ENCODE peak calls at places on chromosomes 1 and 21, in eight cellular contexts. F is GM10248, T is C1 segment of cervical spinal cord, I is AG09319, K is NCI-H2081, U is esophagus squamous epithelium, Z is ovary, P is AG08396. O is an unnamed sample.

GRCh38 chr1:222161676-222162075 is 386.2 kb downstream of the HHIPL2 start:
- DNase-seq in F (no peak), Z (no peak), K (no peak), T (no peak), U (no peak), I (no peak), P (no peak), O (no peak)

GRCh38 chr1:8540266-8540926 is 222.5 kb downstream of the SLC45A1 start:
- DNase-seq in Z (no peak), P (peak), U (no peak), I (no peak), T (no peak), F (no peak), K (no peak), O (peak)

GRCh38 chr1:10867914-10868598 is 71.6 kb upstream of the CASZ1 start:
- DNase-seq in K (peak), I (no peak), F (no peak), Z (no peak), T (peak), U (no peak), P (no peak), O (peak)

GRCh38 chr1:42730988-42731387 is 9.0 kb downstream of the CLDN19 start:
- DNase-seq in Z (no peak), U (no peak), F (no peak), I (no peak), K (peak), P (no peak), T (no peak), O (no peak)

GRCh38 chr1:43311521-43311920 is 10.7 kb downstream of the TIE1 start:
- DNase-seq in K (no peak), P (no peak), T (no peak), U (no peak), Z (no peak), F (no peak), I (no peak), O (no peak)

GRCh38 chr1:35324486-35324885 is 56.0 kb downstream of the ZMYM4 start:
- DNase-seq in K (no peak), F (no peak), T (no peak), U (no peak), I (no peak), Z (no peak), P (peak), O (no peak)

GRCh38 chr1:228977741-228978140 is 242.5 kb downstream of the RHOU start:
- DNase-seq in P (no peak), I (no peak), F (no peak), T (no peak), K (no peak), U (no peak), Z (peak), O (no peak)

GRCh38 chr1:157994704-157995540 is 1.5 kb downstream of the KIRREL1 start:
- DNase-seq in U (no peak), P (peak), Z (peak), T (no peak), I (no peak), K (no peak), F (no peak), O (peak)

GRCh38 chr1:180309338-180309737 is 79.3 kb downstream of the LHX4 start:
- DNase-seq in P (peak), K (no peak), F (no peak), T (no peak), Z (no peak), U (no peak), I (no peak), O (no peak)

GRCh38 chr1:75438355-75438754 is 172.6 kb downstream of the SLC44A5 start:
- DNase-seq in Z (no peak), I (no peak), K (peak), T (no peak), U (no peak), P (no peak), F (no peak), O (peak)

GRCh38 chr1:216500273-216500967 is 77.2 kb upstream of the USH2A start:
- DNase-seq in Z (no peak), K (no peak), T (no peak), F (no peak), U (no peak), I (no peak), P (no peak), O (peak)

GRCh38 chr1:157168015-157168414 is 29.8 kb upstream of the ETV3 start:
- DNase-seq in Z (no peak), F (no peak), I (no peak), T (no peak), P (no peak), U (no peak), K (no peak), O (no peak)

GRCh38 chr1:234975122-234975940 is 153.3 kb downstream of the TOMM20 start:
- DNase-seq in Z (no peak), U (no peak), K (peak), T (no peak), F (no peak), I (peak), P (peak), O (peak)

GRCh38 chr1:110746644-110747259 is 72.0 kb upstream of the KCNA3 start:
- DNase-seq in T (no peak), P (peak), F (peak), U (no peak), I (no peak), Z (no peak), K (no peak), O (peak)

GRCh38 chr21:41419921-41420862 is 5.8 kb upstream of the MX1 start:
- DNase-seq in I (peak), Z (peak), K (peak), T (peak), P (peak), U (no peak), F (peak), O (peak)

GRCh38 chr1:184919892-184920291 is 54.4 kb downstream of the NIBAN1 start:
- DNase-seq in U (no peak), P (no peak), T (no peak), Z (no peak), F (no peak), K (no peak), I (no peak), O (no peak)

GRCh38 chr1:25890249-25891034 is 14.9 kb upstream of the PAQR7 start:
- DNase-seq in I (no peak), Z (peak), F (no peak), P (no peak), T (no peak), U (no peak), K (no peak), O (peak)

GRCh38 chr1:162612606-162613400 is 19.5 kb upstream of the DDR2 start:
- DNase-seq in K (no peak), Z (peak), I (peak), T (no peak), P (no peak), F (no peak), U (no peak), O (no peak)

GRCh38 chr21:17989780-17990179 is 170.6 kb upstream of the C21orf91 start:
- DNase-seq in I (no peak), F (no peak), Z (no peak), T (no peak), P (no peak), K (no peak), U (no peak), O (no peak)

GRCh38 chr1:65255088-65256050 is 54.0 kb upstream of the DNAJC6 start:
- DNase-seq in I (no peak), T (peak), F (no peak), P (no peak), K (peak), U (no peak), Z (peak), O (peak)

GRCh38 chr1:21001042-21001441 is 175.7 kb downstream of the EIF4G3 start:
- DNase-seq in Z (no peak), I (no peak), F (no peak), T (no peak), K (no peak), P (no peak), U (no peak), O (no peak)

GRCh38 chr1:219085988-219086387 is 87.7 kb upstream of the LYPLAL1 start:
- DNase-seq in K (no peak), T (no peak), F (no peak), I (no peak), U (no peak), Z (no peak), P (no peak), O (no peak)